ENCODE peak calls at places on chromosomes 12 and 14, in ten cellular contexts. I is Panc1, F is hepatic stellate cell, M is PC-3, R is smooth muscle cell of the brain vasculature, X is sciatic nerve, O is frontal cortex, Q is AG08396, U is NCI-H1694, V is brain microvascular endothelial cell. A is an unnamed sample.

GRCh38 chr12:30989754-30990153 is 63.2 kb downstream of the TSPAN11 start:
- DNase-seq in I (no peak), F (no peak), M (peak), R (no peak), X (no peak), O (no peak), Q (no peak), U (peak), V (no peak), A (no peak)

GRCh38 chr14:55715889-55716288 is 135.9 kb downstream of the KTN1 start:
- DNase-seq in I (no peak), F (peak), M (no peak), R (peak), X (no peak), O (no peak), Q (peak), U (no peak), V (peak), A (peak)

GRCh38 chr12:124747426-124748161 is 116.1 kb downstream of the SCARB1 start:
- DNase-seq in I (no peak), F (peak), M (peak), R (no peak), X (no peak), O (no peak), Q (peak), U (no peak), V (peak), A (peak)

GRCh38 chr14:67442139-67442906 is 30.4 kb upstream of the PLEK2 start:
- DNase-seq in I (no peak), F (no peak), M (no peak), R (no peak), X (no peak), O (no peak), Q (no peak), U (no peak), V (no peak), A (no peak)

GRCh38 chr12:88471641-88472040 is 108.6 kb downstream of the KITLG start:
- DNase-seq in I (no peak), F (peak), M (peak), R (no peak), X (no peak), O (no peak), Q (peak), U (no peak), V (peak), A (no peak)

GRCh38 chr14:88322505-88323085 is 474 bp downstream of the KCNK10 start:
- DNase-seq in I (no peak), F (no peak), M (no peak), R (no peak), X (no peak), O (no peak), Q (no peak), U (no peak), V (no peak), A (no peak)

GRCh38 chr14:81613341-81614045 is 79.8 kb upstream of the SEL1L start:
- DNase-seq in I (no peak), F (no peak), M (no peak), R (no peak), X (no peak), O (no peak), Q (no peak), U (no peak), V (no peak), A (no peak)

GRCh38 chr14:73616831-73617230 is 4.5 kb downstream of the ACOT6 start:
- DNase-seq in I (no peak), F (no peak), M (no peak), R (no peak), X (no peak), O (no peak), Q (no peak), U (no peak), V (no peak), A (no peak)

GRCh38 chr12:123595729-123596128 is 6.2 kb upstream of the DDX55 start:
- DNase-seq in I (no peak), F (no peak), M (peak), R (no peak), X (no peak), O (no peak), Q (no peak), U (no peak), V (no peak), A (no peak)

GRCh38 chr12:102992297-102992696 is 34.8 kb downstream of the ASCL1 start:
- DNase-seq in I (no peak), F (no peak), M (no peak), R (no peak), X (no peak), O (no peak), Q (no peak), U (no peak), V (no peak), A (no peak)

GRCh38 chr12:32400114-32400672 is 835 bp downstream of the FGD4 start:
- DNase-seq in I (no peak), F (peak), M (peak), R (no peak), X (no peak), O (peak), Q (peak), U (no peak), V (no peak), A (no peak)

GRCh38 chr12:56165369-56165768 is 7.2 kb downstream of the MYL6 start:
- DNase-seq in I (no peak), F (no peak), M (no peak), R (no peak), X (no peak), O (no peak), Q (no peak), U (no peak), V (no peak), A (no peak)